ENCODE peak calls at places on chromosomes 5 and 9, in four cellular contexts. N is AG04450, E is ovary, S is H9. L is an unnamed sample.

GRCh38 chr5:36052542-36052941 is 14.1 kb downstream of the UGT3A2 start:
- DNase-seq in N (no peak), E (no peak), S (no peak), L (no peak)

GRCh38 chr9:112338561-112338960 is 5.1 kb upstream of the PTBP3 start:
- DNase-seq in N (no peak), E (no peak), S (no peak), L (no peak)

GRCh38 chr5:42595597-42595996 is 161.0 kb upstream of the CCDC152 start:
- DNase-seq in N (no peak), E (no peak), S (no peak), L (no peak)

GRCh38 chr5:5063533-5063953 is 76.6 kb upstream of the ADAMTS16 start:
- DNase-seq in N (no peak), E (no peak), S (peak), L (no peak)

GRCh38 chr5:50667079-50667652 is 729 bp downstream of the PARP8 start:
- DNase-seq in N (no peak), E (peak), S (peak), L (peak)

GRCh38 chr9:110192531-110193326 is 15.2 kb downstream of the C9orf152 start:
- DNase-seq in N (peak), E (peak), S (no peak), L (no peak)

GRCh38 chr9:87402537-87402936 is 95.1 kb upstream of the DAPK1 start:
- DNase-seq in N (no peak), E (no peak), S (no peak), L (no peak)

GRCh38 chr5:181215997-181216982 is 6.8 kb upstream of the TRIM41 start:
- DNase-seq in N (no peak), E (no peak), S (peak), L (no peak)

GRCh38 chr5:79923431-79923830 is 67.6 kb downstream of the MTX3 start:
- DNase-seq in N (no peak), E (no peak), S (no peak), L (no peak)

GRCh38 chr5:60092671-60093422 is 199.3 kb upstream of the PDE4D start:
- DNase-seq in N (no peak), E (no peak), S (no peak), L (no peak)

GRCh38 chr9:96022445-96023031 is 147.0 kb downstream of the ERCC6L2 start:
- DNase-seq in N (no peak), E (no peak), S (peak), L (peak)

GRCh38 chr5:34042302-34042701 is 711 bp downstream of the C1QTNF3 start:
- DNase-seq in N (no peak), E (no peak), S (no peak), L (no peak)

GRCh38 chr9:87064311-87064710 is 117.0 kb upstream of the GAS1 start:
- DNase-seq in N (no peak), E (no peak), S (no peak), L (no peak)

GRCh38 chr9:85118990-85119755 is 449.6 kb downstream of the NTRK2 start:
- DNase-seq in N (no peak), E (no peak), S (no peak), L (no peak)

GRCh38 chr5:5487961-5488360 is 65.5 kb downstream of the ICE1 start:
- DNase-seq in N (no peak), E (no peak), S (no peak), L (no peak)

GRCh38 chr5:149434162-149435014 is 55.3 kb upstream of the IL17B start:
- DNase-seq in N (peak), E (peak), S (peak), L (peak)

GRCh38 chr9:6884101-6884500 is 126.3 kb downstream of the KDM4C start:
- DNase-seq in N (no peak), E (no peak), S (no peak), L (no peak)

GRCh38 chr5:151298063-151298462 is 5.5 kb downstream of the SLC36A3 start:
- DNase-seq in N (no peak), E (no peak), S (peak), L (no peak)

GRCh38 chr5:78641060-78641474 is 7.5 kb downstream of the LHFPL2 start:
- DNase-seq in N (no peak), E (no peak), S (no peak), L (no peak)

GRCh38 chr5:31531543-31531887 is 378 bp downstream of the DROSHA start:
- DNase-seq in N (no peak), E (peak), S (no peak), L (peak)

GRCh38 chr9:91421022-91421765 is 2.4 kb downstream of the NFIL3 start:
- DNase-seq in N (no peak), E (peak), S (peak), L (peak)

GRCh38 chr5:76547242-76547890 is 75.8 kb downstream of the F2RL2 start:
- DNase-seq in N (no peak), E (no peak), S (no peak), L (peak)

GRCh38 chr9:117963493-117963892 is 259.3 kb downstream of the TLR4 start:
- DNase-seq in N (no peak), E (no peak), S (no peak), L (no peak)

GRCh38 chr9:5557606-5558587 is 47.6 kb downstream of the PDCD1LG2 start:
- DNase-seq in N (no peak), E (peak), S (no peak), L (peak)

GRCh38 chr5:7991125-7991821 is 122.3 kb downstream of the MTRR start:
- DNase-seq in N (no peak), E (no peak), S (peak), L (no peak)

GRCh38 chr5:32259033-32259432 is 53.7 kb downstream of the MTMR12 start:
- DNase-seq in N (no peak), E (no peak), S (no peak), L (no peak)

GRCh38 chr5:170353946-170354345 is 35.2 kb downstream of the KCNMB1 start:
- DNase-seq in N (no peak), E (no peak), S (no peak), L (no peak)

GRCh38 chr9:21535396-21535795 is 53.3 kb upstream of the IFNE start:
- DNase-seq in N (no peak), E (no peak), S (no peak), L (no peak)

GRCh38 chr5:178839319-178839704 is 20.4 kb upstream of the ZNF354B start:
- DNase-seq in N (no peak), E (no peak), S (peak), L (no peak)

GRCh38 chr9:79977510-79978197 is 405.9 kb downstream of the TLE4 start:
- DNase-seq in N (no peak), E (no peak), S (no peak), L (no peak)

GRCh38 chr5:14706615-14707021 is 42.1 kb downstream of the OTULIN start:
- DNase-seq in N (no peak), E (no peak), S (no peak), L (no peak)

GRCh38 chr5:177378884-177379883 is 5.0 kb upstream of the SLC34A1 start:
- DNase-seq in N (peak), E (no peak), S (no peak), L (peak)

GRCh38 chr5:148314187-148314586 is 2.0 kb downstream of the SPINK7 start:
- DNase-seq in N (no peak), E (no peak), S (no peak), L (no peak)
- TF ChIP-seq CTCF in N (no peak), E (no peak), S (no peak), L (no peak)

GRCh38 chr9:131395027-131395744 is 1.3 kb downstream of the PRRC2B start:
- DNase-seq in N (no peak), E (no peak), S (peak), L (peak)
- TF ChIP-seq CTCF in N (no peak), E (no peak), S (no peak), L (no peak)

GRCh38 chr9:121213136-121213806 is 11.6 kb upstream of the RAB14 start:
- DNase-seq in N (peak), E (peak), S (peak), L (peak)
- TF ChIP-seq CTCF in N (peak), E (peak), S (peak), L (peak)

DNA sequence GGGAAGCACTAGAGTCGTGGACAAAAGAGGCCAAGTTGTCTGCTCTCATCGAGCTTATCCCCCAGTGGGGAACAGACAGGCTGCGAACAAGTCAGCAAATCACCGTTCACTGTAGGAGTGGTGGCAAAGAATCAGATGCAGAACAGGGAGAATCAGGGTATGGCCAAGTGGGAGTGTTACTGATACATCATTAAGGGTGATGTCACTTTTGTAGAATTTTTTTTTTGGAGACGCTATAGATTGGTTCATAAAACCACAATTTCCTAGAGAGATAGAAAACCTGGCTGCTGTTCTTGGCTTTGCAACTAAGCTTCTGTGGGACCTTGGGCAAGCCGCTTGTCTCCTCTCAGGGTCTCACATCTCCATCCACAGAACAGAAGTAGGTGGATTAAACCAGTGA is 21.2 kb downstream of the SPRY4 start:
- DNase-seq in N (no peak), E (no peak), S (no peak), L (no peak)
- TF ChIP-seq CTCF in N (no peak), E (no peak), S (no peak), L (no peak)

GRCh38 chr5:88142801-88143692 is 125.6 kb downstream of the TMEM161B start:
- DNase-seq in N (no peak), E (peak), S (no peak), L (peak)

GRCh38 chr5:88140396-88140862 is 128.2 kb downstream of the TMEM161B start:
- DNase-seq in N (no peak), E (no peak), S (peak), L (no peak)

GRCh38 chr5:88143693-88144218 is 124.9 kb downstream of the TMEM161B start:
- DNase-seq in N (no peak), E (no peak), S (no peak), L (peak)

GRCh38 chr5:88140863-88141694 is 127.6 kb downstream of the TMEM161B start:
- DNase-seq in N (peak), E (peak), S (peak), L (peak)

GRCh38 chr5:88141695-88141979 is 127.0 kb downstream of the TMEM161B start:
- DNase-seq in N (no peak), E (no peak), S (no peak), L (no peak)
- TF ChIP-seq CTCF in N (no peak), E (no peak), S (no peak), L (no peak)

DNA sequence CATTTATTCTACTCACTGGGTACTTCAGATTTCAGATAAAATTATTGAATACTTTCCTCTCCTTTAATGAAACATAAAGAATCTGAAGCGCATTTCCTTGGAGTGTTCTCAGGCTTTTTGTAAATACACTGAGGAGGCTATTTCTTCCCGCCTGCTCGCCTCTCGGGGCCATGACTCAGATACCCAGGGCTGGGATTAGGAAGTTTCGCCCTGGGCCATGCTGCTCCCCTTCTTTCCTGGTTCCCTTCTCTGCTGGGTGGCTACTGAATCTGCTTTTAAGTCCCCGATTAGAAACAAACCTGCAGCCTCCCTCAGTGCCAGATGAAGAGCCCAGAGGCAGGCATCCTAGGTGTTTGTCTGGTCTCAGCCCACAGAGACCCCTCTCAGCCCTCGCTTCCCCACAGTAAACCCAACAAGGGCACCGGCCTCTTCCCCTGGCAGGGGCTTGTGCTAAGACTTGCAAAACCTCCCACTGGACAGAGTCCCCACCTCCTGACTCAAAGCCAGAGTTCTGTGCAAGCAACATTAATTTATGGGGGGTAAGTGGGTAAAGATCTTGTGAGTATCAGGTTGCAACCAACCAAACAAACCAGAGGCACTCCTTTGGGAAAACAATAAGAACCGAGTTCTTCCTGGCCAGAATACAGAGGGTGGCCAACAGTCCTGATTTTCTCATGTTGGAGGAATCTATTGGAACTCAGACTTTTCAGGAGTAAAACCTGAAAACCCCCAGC is 30.6 kb upstream of the IRX1 start:
- DNase-seq in N (no peak), E (no peak), S (no peak), L (no peak)
- TF ChIP-seq CTCF in N (no peak), E (no peak), S (no peak), L (no peak)

L was measured in GM10248.